ENCODE peak calls at places on chromosomes 7 and 10, in ten cellular contexts. G is foreskin fibroblast, O is heart left ventricle, V is heart right ventricle, Z is GM12865, H is right lobe of liver, R is pancreas, N is H7, D is adrenal gland, W is GM23338. F is an unnamed sample.

GRCh38 chr10:4384254-4384653 is 441.8 kb upstream of the AKR1E2 start:
- DNase-seq in G (no peak), O (no peak), V (no peak), Z (no peak), H (no peak), R (no peak), N (no peak), D (no peak), W (no peak), F (no peak)

GRCh38 chr10:131165092-131165491 is 146.4 kb downstream of the TCERG1L start:
- DNase-seq in G (no peak), O (no peak), V (no peak), Z (no peak), H (no peak), R (no peak), N (no peak), D (no peak), W (no peak), F (no peak)

GRCh38 chr10:3805791-3806381 is 20.9 kb upstream of the KLF6 start:
- DNase-seq in G (peak), O (no peak), V (peak), Z (peak), H (no peak), R (no peak), N (no peak), D (no peak), W (no peak), F (peak)

GRCh38 chr7:43318188-43318587 is 205.7 kb downstream of the HECW1 start:
- DNase-seq in G (no peak), O (no peak), V (no peak), Z (no peak), H (no peak), R (no peak), N (no peak), D (no peak), W (no peak), F (no peak)

GRCh38 chr10:24988831-24989769 is 26.9 kb downstream of the ENKUR start:
- DNase-seq in G (no peak), O (no peak), V (no peak), Z (no peak), H (no peak), R (no peak), N (no peak), D (peak), W (no peak), F (no peak)

GRCh38 chr7:109497053-109497452 is 927.4 kb downstream of the DNAJB9 start:
- DNase-seq in G (no peak), O (no peak), V (no peak), Z (no peak), H (no peak), R (no peak), N (no peak), D (no peak), W (no peak), F (no peak)

GRCh38 chr10:11901036-11901301 is 77.8 kb downstream of the PROSER2 start:
- DNase-seq in G (no peak), O (no peak), V (no peak), Z (no peak), H (no peak), R (no peak), N (no peak), D (no peak), W (no peak), F (no peak)

GRCh38 chr10:124650820-124651401 is 93.3 kb downstream of the FAM53B start:
- DNase-seq in G (no peak), O (no peak), V (peak), Z (peak), H (no peak), R (no peak), N (peak), D (no peak), W (peak), F (no peak)

GRCh38 chr7:128871050-128871449 is 8.4 kb downstream of the ATP6V1F start:
- DNase-seq in G (no peak), O (no peak), V (no peak), Z (no peak), H (no peak), R (no peak), N (no peak), D (no peak), W (no peak), F (no peak)

GRCh38 chr10:46307281-46308112 is 20.7 kb downstream of the ANTXRL start:
- DNase-seq in G (no peak), O (peak), V (no peak), Z (no peak), H (no peak), R (no peak), N (no peak), D (no peak), W (no peak), F (no peak)

GRCh38 chr7:70856889-70857511 is 274.9 kb upstream of the GALNT17 start:
- DNase-seq in G (peak), O (peak), V (peak), Z (peak), H (peak), R (peak), N (peak), D (peak), W (peak), F (peak)

GRCh38 chr7:75993689-75994387 is 557 bp downstream of the TMEM120A start:
- DNase-seq in G (peak), O (peak), V (peak), Z (no peak), H (peak), R (peak), N (peak), D (peak), W (peak), F (peak)

GRCh38 chr7:47755248-47755647 is 173.3 kb upstream of the TNS3 start:
- DNase-seq in G (no peak), O (no peak), V (no peak), Z (no peak), H (no peak), R (no peak), N (no peak), D (no peak), W (no peak), F (no peak)

GRCh38 chr7:134724606-134725005 is 54.8 kb upstream of the CALD1 start:
- DNase-seq in G (no peak), O (no peak), V (no peak), Z (peak), H (no peak), R (no peak), N (peak), D (no peak), W (peak), F (no peak)

GRCh38 chr10:83544049-83544448 is 595.3 kb upstream of the GHITM start:
- DNase-seq in G (no peak), O (no peak), V (no peak), Z (no peak), H (no peak), R (no peak), N (no peak), D (no peak), W (peak), F (no peak)

GRCh38 chr7:133360201-133360600 is 107.3 kb downstream of the EXOC4 start:
- DNase-seq in G (no peak), O (no peak), V (no peak), Z (no peak), H (no peak), R (no peak), N (no peak), D (no peak), W (peak), F (no peak)

GRCh38 chr10:121631296-121631695 is 33.1 kb upstream of the FGFR2 start:
- DNase-seq in G (no peak), O (no peak), V (no peak), Z (no peak), H (no peak), R (no peak), N (no peak), D (no peak), W (no peak), F (no peak)

GRCh38 chr7:67913604-67914003 is 917.0 kb downstream of the TYW1 start:
- DNase-seq in G (no peak), O (no peak), V (no peak), Z (no peak), H (no peak), R (no peak), N (no peak), D (no peak), W (no peak), F (peak)

GRCh38 chr10:17512341-17513001 is 58.1 kb upstream of the ST8SIA6 start:
- DNase-seq in G (peak), O (no peak), V (no peak), Z (peak), H (peak), R (peak), N (no peak), D (peak), W (no peak), F (peak)

GRCh38 chr7:45882465-45882810 is 5.8 kb upstream of the IGFBP1 start:
- DNase-seq in G (no peak), O (no peak), V (no peak), Z (no peak), H (no peak), R (no peak), N (no peak), D (no peak), W (no peak), F (no peak)

GRCh38 chr10:113788604-113789083 is 37.2 kb downstream of the PLEKHS1 start:
- DNase-seq in G (peak), O (no peak), V (no peak), Z (peak), H (no peak), R (no peak), N (no peak), D (no peak), W (no peak), F (peak)
- H3K4me3 ChIP-seq in G (no peak), O (no peak), V (no peak), Z (no peak), H (no peak), R (no peak), N (no peak), D (no peak), W (no peak), F (no peak)

DNA sequence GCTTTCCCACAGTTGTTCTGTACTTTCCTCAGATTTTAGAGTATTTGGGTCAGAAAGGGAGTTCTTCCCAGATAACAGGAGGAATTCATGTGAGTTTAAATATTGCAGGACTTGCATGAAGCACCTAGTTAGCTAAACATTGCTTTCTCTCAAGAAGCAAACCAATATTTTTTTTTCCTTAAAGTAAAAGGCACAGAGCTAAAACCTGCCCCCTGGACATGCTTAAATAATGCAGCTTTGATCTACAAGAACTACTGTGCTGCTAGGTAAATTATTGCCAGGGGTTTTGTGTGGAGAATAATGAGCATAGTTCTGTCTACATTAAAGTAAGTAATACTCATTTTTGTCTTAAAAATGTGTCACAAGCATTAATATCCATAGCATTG is 542 bp upstream of the SOSTDC1 start:
- DNase-seq in G (no peak), O (no peak), V (no peak), Z (no peak), H (no peak), R (no peak), N (no peak), D (no peak), W (no peak), F (no peak)
- H3K4me3 ChIP-seq in G (no peak), O (peak), V (no peak), Z (no peak), H (no peak), R (no peak), N (no peak), D (no peak), W (no peak), F (peak)

DNA sequence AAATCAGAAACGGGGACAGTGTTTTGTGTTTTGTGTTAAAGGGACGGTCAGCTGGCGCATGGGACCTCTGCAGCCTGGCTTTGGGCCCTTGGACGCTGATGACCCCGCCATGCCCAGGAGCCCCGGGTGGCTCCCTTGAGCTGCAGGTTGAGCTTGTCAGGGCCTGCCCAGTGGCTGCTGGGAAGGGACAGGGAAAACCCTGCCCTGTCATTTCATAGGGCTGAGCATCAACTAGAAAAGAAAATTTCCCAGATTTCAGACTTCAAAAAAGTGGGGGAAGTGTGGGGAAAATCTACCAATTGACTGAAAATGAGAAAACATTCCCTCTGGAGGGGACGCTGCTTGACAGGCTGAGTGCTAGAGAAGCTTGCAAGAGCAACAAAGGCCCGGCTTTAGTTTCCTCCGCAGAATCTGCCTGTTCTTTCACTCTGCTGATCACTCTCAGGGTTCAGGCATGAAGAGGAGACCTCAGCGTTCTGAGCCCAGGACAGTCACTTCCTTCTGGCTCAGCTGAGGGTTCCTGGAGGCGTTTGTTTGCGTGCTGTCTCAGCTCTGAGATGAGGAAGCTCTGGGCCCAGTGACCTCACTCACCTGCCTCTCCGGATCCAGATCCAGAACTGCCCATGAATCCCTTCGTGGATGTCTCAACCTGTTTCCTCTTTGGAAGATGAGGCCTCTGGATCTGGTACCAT is 18.6 kb upstream of the DNAJB6 start:
- DNase-seq in G (peak), O (no peak), V (no peak), Z (peak), H (no peak), R (no peak), N (no peak), D (no peak), W (no peak), F (no peak)
- H3K4me3 ChIP-seq in G (no peak), O (no peak), V (no peak), Z (no peak), H (no peak), R (no peak), N (no peak), D (no peak), W (no peak), F (no peak)

DNA sequence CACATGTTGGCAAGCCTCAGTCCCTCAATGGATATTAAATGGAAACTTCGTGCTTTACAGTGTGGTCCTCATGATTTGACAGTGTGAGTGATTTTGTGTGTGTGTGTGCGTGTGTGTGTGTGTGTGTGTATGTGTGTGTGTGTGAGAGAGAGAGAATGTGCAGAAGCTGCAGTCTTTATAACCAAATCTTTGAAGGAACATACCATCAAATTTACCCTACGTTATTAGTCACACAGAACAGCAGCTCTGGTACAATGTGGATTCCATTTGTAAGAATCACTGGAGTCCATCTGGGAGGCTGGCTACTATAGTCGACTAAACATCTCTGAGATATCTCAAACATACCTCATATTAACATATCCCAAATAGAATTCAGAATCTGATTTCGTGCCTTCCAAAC is 928.0 kb upstream of the POT1 start:
- DNase-seq in G (no peak), O (no peak), V (no peak), Z (no peak), H (no peak), R (no peak), N (no peak), D (no peak), W (no peak), F (peak)
- H3K4me3 ChIP-seq in G (no peak), O (no peak), V (no peak), Z (no peak), H (no peak), R (no peak), N (no peak), D (no peak), W (no peak), F (no peak)

DNA sequence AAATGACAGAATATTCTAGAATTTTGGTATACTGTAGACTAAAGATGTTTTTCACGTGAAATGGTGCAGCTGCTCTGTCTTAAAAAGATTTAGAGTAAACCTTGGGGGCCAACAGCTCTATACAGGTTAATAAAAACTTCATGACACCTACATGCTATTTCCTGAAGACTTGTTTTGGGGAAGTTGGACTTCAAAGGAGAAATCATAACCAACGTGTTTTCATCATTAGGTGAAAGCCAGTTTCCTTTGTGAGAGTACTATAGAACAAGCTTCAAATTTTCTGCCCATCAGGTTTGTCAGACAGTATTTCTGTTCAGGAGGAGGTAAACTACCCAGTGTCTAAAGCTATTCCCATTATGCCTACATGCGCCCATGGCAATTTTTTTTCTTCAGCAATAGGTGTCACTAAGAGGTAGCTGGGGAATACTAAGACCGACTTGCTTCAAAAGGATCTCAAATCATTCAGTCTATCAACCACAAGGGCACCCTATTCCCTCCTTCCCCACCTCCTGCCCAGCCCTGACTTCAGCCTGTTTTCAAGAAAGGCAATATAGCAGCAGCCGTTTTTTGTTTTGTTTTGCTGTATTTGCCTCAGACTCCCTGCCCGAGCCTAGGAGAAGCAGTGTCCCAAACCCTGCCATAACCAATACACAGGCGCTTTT is 237.3 kb upstream of the SP8 start:
- DNase-seq in G (no peak), O (no peak), V (no peak), Z (peak), H (no peak), R (no peak), N (no peak), D (no peak), W (peak), F (no peak)
- H3K4me3 ChIP-seq in G (no peak), O (no peak), V (no peak), Z (no peak), H (no peak), R (no peak), N (no peak), D (no peak), W (no peak), F (no peak)